ENCODE peak calls at places on chromosomes 12 and 14, in nine cellular contexts. D is psoas muscle; F is T47D; A is Peyer's patch; V is transverse colon; I is stimulated activated CD4-positive, alpha-beta T cell treated with anti-CD3 and anti-CD28 coated beads, Interleukin-15, amount 100 ng/mL, for 1 hour; O is Caco-2; R is foreskin fibroblast; Y is NCI-H2171. X is an unnamed sample.

GRCh38 chr12:3641428-3641883 is 111.5 kb downstream of the CRACR2A start:
- DNase-seq in I (no peak), D (peak), R (peak), A (no peak), O (no peak), Y (no peak), V (no peak), F (peak), X (peak)

GRCh38 chr12:1702708-1703107 is 11.8 kb downstream of the ADIPOR2 start:
- DNase-seq in V (no peak), Y (no peak), I (no peak), F (no peak), R (no peak), A (no peak), D (no peak), O (no peak), X (no peak)

GRCh38 chr14:68589447-68590232 is 203.2 kb downstream of the ZFP36L1 start:
- DNase-seq in A (no peak), O (no peak), Y (no peak), V (peak), D (peak), I (no peak), F (no peak), R (peak), X (peak)

GRCh38 chr12:116319851-116320621 is 42.5 kb upstream of the MED13L start:
- DNase-seq in R (peak), Y (no peak), F (peak), O (no peak), D (peak), V (peak), A (no peak), I (no peak), X (peak)

GRCh38 chr14:64137657-64138290 is 156.4 kb downstream of the ESR2 start:
- DNase-seq in F (peak), Y (no peak), O (no peak), A (no peak), R (peak), D (no peak), V (no peak), I (no peak), X (no peak)

GRCh38 chr12:108508243-108508642 is 6.8 kb upstream of the FICD start:
- DNase-seq in D (no peak), F (no peak), I (no peak), Y (no peak), A (no peak), O (no peak), R (no peak), V (no peak), X (no peak)

GRCh38 chr12:112367986-112368385 is 14.2 kb downstream of the HECTD4 start:
- DNase-seq in A (no peak), D (no peak), F (no peak), O (no peak), R (no peak), Y (no peak), V (no peak), I (no peak), X (no peak)

GRCh38 chr12:124684971-124685688 is 117.7 kb upstream of the NCOR2 start:
- DNase-seq in F (no peak), I (no peak), V (no peak), Y (no peak), A (no peak), O (no peak), R (peak), D (no peak), X (peak)

GRCh38 chr14:91250912-91251311 is 6.4 kb upstream of the GPR68 start:
- DNase-seq in V (no peak), O (no peak), I (no peak), F (no peak), R (peak), Y (no peak), D (no peak), A (no peak), X (no peak)

GRCh38 chr12:124453419-124454351 is 113.7 kb downstream of the NCOR2 start:
- DNase-seq in R (peak), I (peak), A (peak), F (no peak), Y (no peak), V (peak), D (peak), O (no peak), X (peak)

GRCh38 chr12:51887476-51888315 is at the start of gene ANKRD33:
- DNase-seq in F (no peak), A (peak), O (peak), Y (peak), R (peak), V (peak), I (no peak), D (peak), X (no peak)

GRCh38 chr12:122669397-122670070 is 33.6 kb downstream of the HCAR2 start:
- DNase-seq in Y (no peak), R (peak), V (no peak), F (no peak), D (no peak), A (no peak), I (no peak), O (no peak), X (peak)

GRCh38 chr12:52042706-52043385 is 8.4 kb upstream of the NR4A1 start:
- DNase-seq in R (no peak), I (no peak), F (no peak), O (no peak), V (no peak), A (no peak), Y (no peak), D (no peak), X (peak)

GRCh38 chr14:53412819-53413664 is 259.9 kb upstream of the DDHD1 start:
- DNase-seq in Y (no peak), F (peak), A (no peak), D (no peak), R (peak), I (no peak), O (no peak), V (no peak), X (no peak)

GRCh38 chr12:113818278-113818677 is 147.8 kb downstream of the RBM19 start:
- DNase-seq in Y (peak), O (no peak), V (no peak), I (no peak), D (no peak), R (no peak), A (no peak), F (no peak), X (no peak)

GRCh38 chr12:124460771-124461170 is 106.6 kb downstream of the NCOR2 start:
- DNase-seq in A (no peak), F (no peak), V (no peak), D (no peak), Y (no peak), O (no peak), I (no peak), R (no peak), X (no peak)

GRCh38 chr12:109329710-109330109 is 18.0 kb upstream of the MYO1H start:
- DNase-seq in F (no peak), I (no peak), Y (no peak), O (no peak), A (no peak), R (no peak), V (no peak), D (no peak), X (peak)

GRCh38 chr12:1474567-1475153 is 119.7 kb downstream of the FBXL14 start:
- DNase-seq in V (no peak), I (no peak), R (peak), D (no peak), O (no peak), A (no peak), Y (no peak), F (no peak), X (peak)

GRCh38 chr12:61993734-61994345 is 266.4 kb upstream of the USP15 start:
- DNase-seq in A (no peak), F (peak), V (no peak), D (no peak), O (no peak), Y (no peak), I (no peak), R (peak), X (peak)

GRCh38 chr12:105444809-105445102 is 114.3 kb downstream of the C12orf75 start:
- DNase-seq in O (no peak), F (no peak), A (no peak), Y (no peak), I (no peak), V (no peak), D (no peak), R (no peak), X (no peak)

GRCh38 chr12:53842686-53843085 is 90.9 kb upstream of the CISTR start:
- DNase-seq in V (no peak), I (no peak), F (no peak), R (no peak), A (no peak), Y (no peak), O (no peak), D (no peak), X (no peak)

GRCh38 chr14:35016568-35016967 is 29.5 kb upstream of the FAM177A1 start:
- DNase-seq in D (no peak), V (no peak), R (no peak), A (no peak), I (no peak), Y (no peak), F (no peak), O (no peak), X (no peak)

GRCh38 chr12:117277875-117278274 is 83.6 kb downstream of the NOS1 start:
- DNase-seq in Y (no peak), O (no peak), A (no peak), R (no peak), F (no peak), I (no peak), D (no peak), V (no peak), X (no peak)

GRCh38 chr14:95211721-95212504 is 54.6 kb upstream of the DICER1 start:
- DNase-seq in R (no peak), V (peak), I (no peak), O (no peak), A (no peak), D (no peak), F (no peak), Y (no peak), X (no peak)

GRCh38 chr12:40762072-40762471 is 69.8 kb downstream of the CNTN1 start:
- DNase-seq in A (no peak), R (no peak), O (no peak), F (no peak), I (no peak), V (no peak), Y (no peak), D (no peak), X (no peak)

GRCh38 chr12:109951751-109952150 is 44.4 kb downstream of the GIT2 start:
- DNase-seq in A (no peak), O (no peak), V (no peak), I (no peak), D (peak), F (no peak), Y (no peak), R (peak), X (peak)

GRCh38 chr14:85466678-85467077 is 63.3 kb upstream of the FLRT2 start:
- DNase-seq in O (no peak), R (peak), V (no peak), D (no peak), A (no peak), Y (no peak), F (no peak), I (no peak), X (peak)

GRCh38 chr14:52951730-52952481 is 1.1 kb upstream of the FERMT2 start:
- DNase-seq in A (no peak), F (peak), I (no peak), R (peak), V (peak), Y (peak), D (peak), O (peak), X (peak)

GRCh38 chr12:24069532-24070395 is 120.3 kb upstream of the SOX5 start:
- DNase-seq in R (no peak), V (peak), Y (peak), F (peak), O (peak), I (no peak), D (no peak), A (no peak), X (no peak)

GRCh38 chr12:21223930-21224329 is 92.9 kb downstream of the SLCO1B1 start:
- DNase-seq in D (no peak), Y (no peak), F (no peak), I (no peak), O (no peak), V (no peak), A (no peak), R (no peak), X (no peak)

GRCh38 chr12:131511391-131511802 is 199.5 kb upstream of the SFSWAP start:
- DNase-seq in I (no peak), D (no peak), V (peak), R (no peak), Y (no peak), A (no peak), O (no peak), F (no peak), X (no peak)

GRCh38 chr12:46269429-46270241 is 792 bp upstream of the SLC38A1 start:
- DNase-seq in R (no peak), A (no peak), F (peak), I (peak), Y (no peak), V (peak), O (no peak), D (no peak), X (no peak)

GRCh38 chr12:39230086-39230485 is 212.8 kb downstream of the KIF21A start:
- DNase-seq in Y (no peak), I (no peak), D (no peak), F (no peak), R (no peak), A (no peak), V (no peak), O (no peak), X (no peak)

GRCh38 chr12:124761876-124762275 is 101.8 kb downstream of the SCARB1 start:
- DNase-seq in A (no peak), Y (no peak), V (no peak), I (no peak), D (no peak), R (no peak), O (no peak), F (peak), X (peak)

GRCh38 chr12:13203028-13203922 is 6.7 kb downstream of the EMP1 start:
- DNase-seq in A (no peak), D (peak), F (no peak), R (peak), I (no peak), Y (no peak), O (peak), V (peak), X (no peak)

X was measured in myocyte.